ENCODE peak calls at places on chromosomes 3 and 15, in six cellular contexts. R is transverse colon, L is tibial nerve, A is uterus, C is IMR-90, D is spleen. K is an unnamed sample.

GRCh38 chr3:25257026-25257425 is 171.0 kb upstream of the RARB start:
- DNase-seq in R (no peak), L (no peak), A (no peak), C (no peak), D (no peak), K (no peak)

GRCh38 chr3:63961891-63962290 is 49.7 kb upstream of the SCAANT1 start:
- DNase-seq in R (no peak), L (no peak), A (no peak), C (peak), D (no peak), K (no peak)

GRCh38 chr15:33834892-33835730 is 133.2 kb upstream of the CHRM5 start:
- DNase-seq in R (no peak), L (no peak), A (no peak), C (no peak), D (no peak), K (no peak)

GRCh38 chr3:146142757-146143156 is 18.2 kb downstream of the PLOD2 start:
- DNase-seq in R (no peak), L (no peak), A (no peak), C (peak), D (no peak), K (no peak)

GRCh38 chr3:141797819-141798405 is 34.7 kb downstream of the GRK7 start:
- DNase-seq in R (no peak), L (no peak), A (no peak), C (no peak), D (peak), K (no peak)

GRCh38 chr3:109325109-109325508 is 8.8 kb upstream of the DPPA2 start:
- DNase-seq in R (no peak), L (no peak), A (no peak), C (no peak), D (no peak), K (no peak)

GRCh38 chr3:58022490-58022889 is 14.3 kb downstream of the FLNB start:
- DNase-seq in R (no peak), L (no peak), A (no peak), C (no peak), D (no peak), K (no peak)

GRCh38 chr15:81744364-81744763 is 301.5 kb downstream of the MEX3B start:
- DNase-seq in R (no peak), L (no peak), A (no peak), C (no peak), D (no peak), K (no peak)

GRCh38 chr15:63073497-63074172 is 31.1 kb downstream of the TPM1 start:
- DNase-seq in R (no peak), L (no peak), A (no peak), C (no peak), D (no peak), K (no peak)

GRCh38 chr15:28986108-28986507 is 100.3 kb downstream of the APBA2 start:
- DNase-seq in R (no peak), L (no peak), A (no peak), C (no peak), D (no peak), K (no peak)

GRCh38 chr3:157160652-157161480 is 919 bp upstream of the CCNL1 start:
- DNase-seq in R (peak), L (peak), A (peak), C (peak), D (no peak), K (peak)

GRCh38 chr3:190385835-190386688 is 1.9 kb upstream of the CLDN16 start:
- DNase-seq in R (no peak), L (no peak), A (no peak), C (peak), D (no peak), K (no peak)

GRCh38 chr3:63679181-63679580 is 26.7 kb downstream of the SNTN start:
- DNase-seq in R (no peak), L (no peak), A (no peak), C (no peak), D (no peak), K (no peak)

GRCh38 chr3:129056832-129057231 is 3.7 kb upstream of the GP9 start:
- DNase-seq in R (no peak), L (no peak), A (no peak), C (no peak), D (peak), K (no peak)

GRCh38 chr3:129057249-129057648 is 3.3 kb upstream of the GP9 start:
- DNase-seq in R (no peak), L (no peak), A (no peak), C (no peak), D (peak), K (no peak)

GRCh38 chr3:129060276-129061076 is at the start of gene GP9:
- DNase-seq in R (no peak), L (no peak), A (no peak), C (no peak), D (peak), K (no peak)

GRCh38 chr3:129059311-129059975 is 1.1 kb upstream of the GP9 start:
- DNase-seq in R (no peak), L (no peak), A (no peak), C (no peak), D (peak), K (no peak)

GRCh38 chr3:129058441-129059194 is 2.0 kb upstream of the GP9 start:
- DNase-seq in R (peak), L (no peak), A (no peak), C (no peak), D (peak), K (no peak)
- TF ChIP-seq CTCF in R (no peak), L (no peak), A (no peak), C (no peak), D (no peak), K (no peak)

DNA sequence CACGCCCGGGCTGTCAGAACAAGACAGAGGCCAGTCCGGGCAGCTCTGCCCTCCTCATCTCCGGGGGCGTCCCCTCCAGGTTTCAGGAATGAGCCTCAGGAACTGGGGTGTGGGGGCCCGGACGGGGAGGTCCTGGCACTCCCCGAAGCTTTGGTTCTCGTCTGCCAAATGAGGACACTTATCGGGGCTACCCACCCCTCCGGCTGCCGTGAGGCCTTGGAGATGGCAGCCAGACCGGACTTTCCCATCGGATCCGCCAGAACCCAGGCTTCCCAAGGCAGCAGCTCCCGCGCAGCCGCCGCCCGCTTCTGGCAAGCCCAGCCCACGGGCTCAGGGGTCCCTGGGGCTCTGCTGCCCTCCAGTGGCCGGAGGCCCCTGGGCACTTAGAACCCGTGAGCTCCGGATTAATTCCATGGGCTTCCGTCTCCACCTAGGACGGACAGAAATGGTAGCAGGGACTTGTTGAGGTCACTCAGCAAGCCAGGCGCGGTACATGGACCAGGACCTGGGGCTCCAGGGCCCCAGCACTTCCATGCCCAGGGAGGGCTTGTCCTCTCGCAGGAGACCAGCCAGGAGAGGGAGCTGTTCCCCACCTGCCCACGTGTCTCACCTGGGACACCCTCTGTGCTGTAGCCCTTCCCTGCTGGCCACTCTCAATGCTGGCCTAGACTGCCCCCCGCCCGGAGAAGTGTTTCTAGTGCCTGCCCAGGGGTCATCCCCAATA is 89.4 kb downstream of the LINGO1 start:
- DNase-seq in R (peak), L (peak), A (peak), C (peak), D (peak), K (peak)
- TF ChIP-seq POLR2A in R (no peak), L (no peak), A (no peak), C (no peak), D (no peak), K (no peak)

GRCh38 chr3:120442975-120443517 is 7.7 kb downstream of the FSTL1 start:
- DNase-seq in R (no peak), L (no peak), A (no peak), C (no peak), D (no peak), K (no peak)
- TF ChIP-seq CTCF in R (peak), L (no peak), A (no peak), C (peak), D (no peak), K (no peak)

DNA sequence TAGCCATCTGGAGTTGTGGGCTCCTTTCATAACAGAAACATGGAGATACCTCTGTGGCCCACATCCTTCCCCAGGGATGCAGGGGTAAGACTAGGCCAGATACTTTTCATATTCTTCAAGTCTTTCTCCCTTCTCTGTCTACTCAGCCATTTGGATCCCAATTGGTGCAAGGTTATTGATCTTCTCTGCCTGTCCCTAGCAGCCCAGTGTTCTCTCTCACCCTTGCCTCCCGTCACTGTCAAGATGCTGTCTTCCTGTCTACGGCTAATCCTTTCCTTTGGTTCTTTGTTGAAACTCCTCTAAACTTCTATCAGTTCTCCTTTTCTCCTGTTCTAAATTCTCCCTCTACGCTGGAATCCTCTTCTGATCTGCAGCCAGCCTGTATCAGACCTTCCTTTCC is 51.3 kb downstream of the SENP2 start:
- DNase-seq in R (no peak), L (no peak), A (no peak), C (no peak), D (no peak), K (no peak)
- TF ChIP-seq POLR2A in R (no peak), L (no peak), A (no peak), C (no peak), D (no peak), K (no peak)

GRCh38 chr3:50611464-50612233 is at the start of gene CISH:
- DNase-seq in R (peak), L (peak), A (peak), C (peak), D (peak), K (peak)
- TF ChIP-seq CTCF in R (peak), L (peak), A (no peak), C (peak), D (peak), K (peak)

DNA sequence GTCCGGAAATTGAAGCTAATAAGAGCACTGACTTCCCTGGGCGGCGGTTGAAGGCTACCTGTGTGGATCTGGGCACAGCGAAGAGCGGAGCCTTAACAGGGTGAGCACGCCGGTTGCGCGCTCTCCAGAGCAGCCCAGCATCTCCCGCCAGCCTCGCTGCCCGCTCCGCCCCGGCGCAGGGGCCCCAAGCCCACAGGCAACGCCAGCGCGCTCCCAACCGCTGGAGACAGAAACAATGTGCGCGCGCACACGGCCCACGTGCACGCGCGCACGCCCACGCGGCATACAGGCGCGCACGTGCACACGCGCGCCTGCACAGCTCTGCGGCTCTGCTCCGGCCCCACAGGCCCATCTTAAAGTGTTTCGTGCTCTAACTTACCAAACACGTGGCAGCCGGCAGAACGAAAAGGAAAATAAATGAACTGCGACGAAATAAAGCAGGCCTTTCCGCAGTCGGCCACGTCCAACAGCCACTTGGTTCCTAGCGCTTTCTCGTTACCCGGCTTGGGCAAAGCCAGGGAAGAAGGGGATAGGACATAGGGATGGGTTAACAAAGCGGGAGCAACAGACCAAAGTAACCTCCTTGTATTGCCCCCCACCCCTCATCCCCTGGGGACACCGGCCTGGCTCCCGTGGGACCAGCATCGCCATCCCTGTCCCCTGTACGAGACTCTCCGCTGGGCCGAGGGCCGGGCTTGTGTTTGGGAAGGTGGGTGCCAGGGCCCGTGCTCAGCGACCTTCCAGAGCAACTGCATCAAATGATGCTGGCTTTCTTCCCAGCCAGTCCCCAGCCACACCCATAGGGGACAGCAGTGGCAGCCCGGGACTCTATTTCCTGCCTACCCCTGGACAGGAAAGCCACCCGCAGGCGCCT is 203.7 kb downstream of the ABHD5 start:
- DNase-seq in R (peak), L (no peak), A (peak), C (peak), D (peak), K (no peak)
- TF ChIP-seq POLR2A in R (no peak), L (no peak), A (no peak), C (no peak), D (no peak), K (no peak)

DNA sequence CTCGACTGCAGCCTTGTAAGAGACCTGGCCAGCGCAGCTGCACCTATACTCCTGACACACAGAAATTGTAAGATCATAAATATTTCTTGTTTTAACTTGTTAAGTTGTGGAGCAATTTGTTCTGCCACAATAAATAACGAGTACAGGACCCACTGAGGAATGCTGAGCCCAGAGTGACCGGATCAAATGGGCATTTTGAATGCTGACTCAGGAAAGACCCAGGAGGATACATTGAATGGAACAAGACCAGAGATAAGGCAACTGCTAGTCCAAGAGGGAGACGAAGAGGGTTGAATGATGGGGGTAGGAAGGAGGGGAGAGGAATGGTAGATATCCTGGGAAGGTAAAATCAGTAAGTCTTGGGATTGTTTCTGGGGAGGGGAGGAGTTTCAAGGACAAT is 8.9 kb upstream of the C3orf70 start:
- DNase-seq in R (no peak), L (no peak), A (no peak), C (no peak), D (no peak), K (no peak)
- TF ChIP-seq CTCF in R (no peak), L (no peak), A (no peak), C (no peak), D (no peak), K (no peak)

GRCh38 chr3:3179407-3180094 is at the start of gene CRBN:
- DNase-seq in R (peak), L (peak), A (peak), C (peak), D (peak), K (peak)
- TF ChIP-seq POLR2A in R (peak), L (no peak), A (peak), C (peak), D (peak), K (peak)

DNA sequence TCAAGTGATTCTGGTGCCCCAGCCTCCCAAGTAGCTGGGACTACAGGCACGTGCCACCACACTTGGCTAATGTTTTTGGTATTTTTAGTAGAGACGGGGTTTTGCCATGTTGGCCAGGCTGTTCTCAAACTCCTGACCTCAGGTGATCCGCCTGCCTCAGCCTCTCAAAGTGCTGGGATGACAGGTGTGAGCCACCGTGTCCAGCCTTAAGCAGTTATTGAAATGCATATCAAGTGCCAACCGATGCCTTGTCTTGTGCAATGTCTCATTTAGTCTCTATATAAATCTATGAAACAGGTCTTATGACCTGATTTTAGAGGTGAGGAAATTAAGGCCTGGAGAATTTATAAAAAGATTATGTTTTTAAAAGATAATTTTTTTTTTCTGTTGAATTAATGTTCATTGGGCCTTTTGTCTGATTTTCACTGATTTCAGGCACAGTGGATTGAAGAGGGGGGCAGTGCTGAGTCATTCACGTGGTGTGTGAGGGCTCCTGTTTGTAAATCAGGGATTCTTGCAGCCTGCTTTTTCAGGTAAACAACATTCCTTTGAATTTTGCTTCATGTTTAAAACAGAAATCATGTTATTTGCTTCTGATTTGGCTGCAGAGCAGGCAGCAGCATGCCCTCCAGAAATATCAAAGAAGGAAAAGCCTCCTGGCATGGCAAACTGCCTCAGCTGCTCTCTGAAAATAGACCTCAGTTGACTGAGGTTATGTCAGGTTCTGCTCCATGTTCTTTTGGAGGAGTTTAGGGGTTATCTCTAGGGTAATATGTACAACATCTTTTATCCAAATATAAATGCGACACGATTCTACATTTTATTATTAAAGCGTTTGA is 407.0 kb upstream of the RGMA start:
- DNase-seq in R (no peak), L (no peak), A (no peak), C (no peak), D (no peak), K (no peak)
- TF ChIP-seq CTCF in R (no peak), L (no peak), A (no peak), C (no peak), D (no peak), K (no peak)